ENCODE peak calls at places on chromosomes 6 and 20, in seven cellular contexts. X, D, O, U, Y, M and F are unnamed samples.

GRCh38 chr6:131136021-131136847 is 967 bp downstream of the AKAP7 start:
- DNase-seq in M (no peak), O (peak), D (no peak), U (no peak), Y (no peak), X (no peak), F (no peak)

GRCh38 chr6:78746457-78746856 is 120.9 kb upstream of the IRAK1BP1 start:
- DNase-seq in O (no peak), U (no peak), Y (no peak), X (no peak), D (no peak), M (no peak), F (no peak)

GRCh38 chr20:38167851-38168760 is 3.0 kb upstream of the TGM2 start:
- DNase-seq in X (no peak), D (no peak), M (no peak), O (peak), U (no peak), Y (no peak), F (no peak)

GRCh38 chr6:167993169-167993568 is 4.3 kb upstream of the KIF25 start:
- DNase-seq in X (no peak), M (no peak), O (no peak), D (no peak), U (no peak), Y (no peak), F (no peak)

GRCh38 chr6:44289726-44290125 is 19.5 kb downstream of the TMEM151B start:
- DNase-seq in Y (no peak), U (no peak), D (no peak), X (no peak), M (no peak), O (no peak), F (no peak)

GRCh38 chr6:119129148-119129967 is 50.9 kb upstream of the FAM184A start:
- DNase-seq in M (no peak), D (peak), X (no peak), O (no peak), U (peak), Y (peak), F (no peak)

GRCh38 chr6:130720076-130720475 is 107.1 kb upstream of the SMLR1 start:
- DNase-seq in O (no peak), U (no peak), Y (no peak), M (no peak), X (peak), D (no peak), F (no peak)

GRCh38 chr20:49385471-49385870 is 97.0 kb downstream of the KCNB1 start:
- DNase-seq in U (peak), O (no peak), X (no peak), D (no peak), M (no peak), Y (peak), F (no peak)

GRCh38 chr6:87282743-87283142 is 39.6 kb upstream of the SMIM8 start:
- DNase-seq in X (no peak), M (no peak), O (no peak), Y (no peak), D (no peak), U (no peak), F (no peak)

GRCh38 chr6:158050107-158050735 is 68.6 kb downstream of the SYNJ2 start:
- DNase-seq in X (no peak), M (no peak), O (no peak), U (no peak), D (no peak), Y (no peak), F (no peak)

GRCh38 chr6:105994522-105995402 is 91.4 kb upstream of the PRDM1 start:
- DNase-seq in M (no peak), Y (peak), D (peak), U (peak), X (peak), O (no peak), F (peak)

GRCh38 chr6:11851405-11851804 is 72.8 kb upstream of the ADTRP start:
- DNase-seq in Y (peak), O (no peak), X (no peak), D (no peak), M (no peak), U (no peak), F (no peak)

GRCh38 chr6:63094947-63095346 is 116.3 kb upstream of the FKBP1C start:
- DNase-seq in X (no peak), U (no peak), M (no peak), Y (no peak), O (no peak), D (no peak), F (no peak)